ENCODE peak calls at places on chromosomes 11 and 22, in nine cellular contexts. H, Q, X, B, K, V, F, I and R are unnamed samples. For H3K4me1, the result is how much of the 10 kb centered on the place peaks cover.

GRCh38 chr22:39416319-39416718 is 16.7 kb downstream of the TAB1 start:
- DNase-seq in H (peak), Q (no peak), X (no peak), B (no peak), K (no peak), V (no peak), F (no peak), I (no peak), R (no peak)

GRCh38 chr22:41289681-41290080 is 3.7 kb upstream of the RANGAP1 start:
- DNase-seq in H (no peak), Q (no peak), X (no peak), B (no peak), K (no peak), V (no peak), F (no peak), I (no peak), R (no peak)

GRCh38 chr11:129918361-129918760 is 23.0 kb upstream of the NFRKB start:
- DNase-seq in H (no peak), Q (no peak), X (no peak), B (no peak), K (no peak), V (no peak), F (no peak), I (no peak), R (no peak)

GRCh38 chr11:132941024-132941646 is 591.2 kb downstream of the OPCML start:
- DNase-seq in H (no peak), Q (no peak), X (no peak), B (no peak), K (no peak), V (no peak), F (no peak), I (peak), R (peak)

GRCh38 chr11:134566311-134566710 is 154.3 kb upstream of the B3GAT1 start:
- DNase-seq in H (no peak), Q (no peak), X (no peak), B (no peak), K (no peak), V (no peak), F (no peak), I (no peak), R (no peak)

GRCh38 chr11:79077684-79078379 is 363.0 kb downstream of the TENM4 start:
- DNase-seq in H (no peak), Q (no peak), X (no peak), B (no peak), K (no peak), V (no peak), F (no peak), I (no peak), R (no peak)

GRCh38 chr11:40100204-40100603 is 1359.2 kb downstream of the LRRC4C start:
- DNase-seq in H (no peak), Q (no peak), X (no peak), B (no peak), K (no peak), V (no peak), F (no peak), I (no peak), R (no peak)

GRCh38 chr11:126210871-126211235 is 597 bp downstream of the RPUSD4 start:
- DNase-seq in H (no peak), Q (no peak), X (no peak), B (no peak), K (no peak), V (no peak), F (no peak), I (no peak), R (no peak)

GRCh38 chr11:71947498-71947897 is 18.7 kb downstream of the RNF121 start:
- DNase-seq in H (no peak), Q (no peak), X (no peak), B (no peak), K (no peak), V (peak), F (no peak), I (no peak), R (no peak)

GRCh38 chr11:60169264-60169915 is 13.5 kb downstream of the MS4A6A start:
- DNase-seq in H (no peak), Q (no peak), X (peak), B (peak), K (no peak), V (peak), F (no peak), I (no peak), R (no peak)

GRCh38 chr22:29773233-29773632 is 6.1 kb downstream of the UQCR10 start:
- DNase-seq in H (no peak), Q (no peak), X (no peak), B (no peak), K (no peak), V (peak), F (peak), I (peak), R (no peak)

GRCh38 chr22:20867179-20868099 is 8.6 kb downstream of the SNAP29 start:
- DNase-seq in H (no peak), Q (no peak), X (peak), B (peak), K (peak), V (no peak), F (no peak), I (peak), R (peak)
- H3K27ac ChIP-seq in H (peak), Q (peak), X (peak), B (peak), K (peak), V (no peak), F (no peak), I (no peak), R (no peak)

GRCh38 chr22:37503850-37504249 is 15.4 kb downstream of the CARD10 start:
- DNase-seq in H (no peak), Q (no peak), X (peak), B (peak), K (no peak), V (peak), F (no peak), I (peak), R (no peak)

GRCh38 chr22:37505989-37506388 is 13.2 kb downstream of the CARD10 start:
- DNase-seq in H (no peak), Q (no peak), X (no peak), B (no peak), K (no peak), V (no peak), F (no peak), I (no peak), R (no peak)

GRCh38 chr22:37507731-37508130 is 11.5 kb downstream of the CARD10 start:
- DNase-seq in H (no peak), Q (no peak), X (no peak), B (no peak), K (no peak), V (no peak), F (no peak), I (no peak), R (no peak)

GRCh38 chr22:37504964-37505363 is 14.3 kb downstream of the CARD10 start:
- DNase-seq in H (no peak), Q (no peak), X (no peak), B (no peak), K (no peak), V (no peak), F (no peak), I (no peak), R (no peak)

DNA sequence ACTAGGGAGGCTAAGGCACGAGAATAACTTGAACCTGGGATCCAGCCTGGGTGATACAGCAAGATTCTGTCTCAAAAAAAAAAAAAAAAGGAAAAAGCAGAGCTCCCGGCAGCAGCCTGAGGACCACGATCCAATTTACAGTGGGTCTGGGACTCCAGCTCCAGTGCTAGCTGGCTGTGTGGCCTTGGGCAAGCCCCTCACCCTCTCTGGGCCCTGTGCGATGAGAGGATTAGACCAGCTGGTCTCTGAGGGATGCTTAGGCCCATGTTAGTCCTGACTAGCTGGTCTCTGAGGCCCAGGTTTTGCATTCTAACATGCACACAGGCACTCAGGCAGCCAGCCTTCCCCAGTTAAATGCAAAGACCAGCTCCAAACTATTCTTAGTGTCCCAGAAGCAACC is 13.7 kb downstream of the CARD10 start:
- DNase-seq in H (no peak), Q (no peak), X (no peak), B (no peak), K (no peak), V (no peak), F (no peak), I (no peak), R (no peak)
- H3K4me1 ChIP-seq in H (half or more), Q (under half), X (half or more), B (half or more), K (under half), V (half or more), F (under half), I (under half), R (under half)

GRCh38 chr11:9314291-9315077 is at the start of gene TMEM41B:
- DNase-seq in H (peak), Q (peak), X (peak), B (peak), K (peak), V (peak), F (peak), I (peak), R (peak)
- TF ChIP-seq POLR2A in H (no peak), Q (peak), X (peak), B (peak), K (peak), V (peak), F (peak), I (peak), R (peak)

GRCh38 chr11:66882540-66882939 is 25.7 kb downstream of the LRFN4 start:
- DNase-seq in H (no peak), Q (no peak), X (peak), B (no peak), K (no peak), V (no peak), F (no peak), I (peak), R (peak)
- H3K27ac ChIP-seq in H (no peak), Q (no peak), X (peak), B (no peak), K (no peak), V (peak), F (peak), I (no peak), R (peak)

GRCh38 chr22:50731811-50732624 is 6.0 kb upstream of the ACR start:
- DNase-seq in H (peak), Q (no peak), X (peak), B (peak), K (peak), V (peak), F (no peak), I (peak), R (peak)
- H3K4me1 ChIP-seq in H (half or more), Q (under half), X (under half), B (under half), K (under half), V (under half), F (under half), I (under half), R (under half)